ENCODE peak calls at places on chromosome 12, in seven cellular contexts. M is SK-N-SH, J is GM23248, L is hepatocyte, B is fibroblast of lung, G is HCT116, D is IMR-90. I is an unnamed sample.
A peak's percentile ranks its signal among the peaks of the same experiment; 100 is the strongest.

GRCh38 chr12:91094957-91095356 is 16.3 kb downstream of the LUM start:
- DNase-seq in M (no peak), J (peak; percentile 20), L (no peak), B (no peak), G (no peak), D (no peak), I (no peak)

GRCh38 chr12:108269224-108269623 is 69.9 kb downstream of the CMKLR1 start:
- DNase-seq in M (no peak), J (no peak), L (no peak), B (no peak), G (no peak), D (no peak), I (no peak)

GRCh38 chr12:59689776-59690175 is 93.9 kb downstream of the SLC16A7 start:
- DNase-seq in M (no peak), J (peak; percentile 10), L (no peak), B (peak; percentile 52), G (no peak), D (peak; percentile 29), I (no peak)

GRCh38 chr12:123532808-123533649 is 490 bp downstream of the RILPL1 start:
- DNase-seq in M (no peak), J (peak; percentile 74), L (peak; percentile 55), B (peak; percentile 53), G (no peak), D (peak; percentile 24), I (peak; percentile 48)

GRCh38 chr12:116142936-116143882 is 134.3 kb downstream of the MED13L start:
- DNase-seq in M (no peak), J (peak; percentile 83), L (no peak), B (peak; percentile 93), G (no peak), D (peak; percentile 89), I (peak; percentile 75)

GRCh38 chr12:126483145-126484068 is 1418.2 kb downstream of the AACS start:
- DNase-seq in M (peak; percentile 36), J (peak; percentile 48), L (no peak), B (peak; percentile 90), G (no peak), D (no peak), I (no peak)

GRCh38 chr12:120762093-120762492 is 36.5 kb downstream of the ACADS start:
- DNase-seq in M (no peak), J (no peak), L (no peak), B (peak; percentile 32), G (no peak), D (no peak), I (no peak)

GRCh38 chr12:87995581-87996178 is 33.5 kb downstream of the C12orf50 start:
- DNase-seq in M (peak; percentile 49), J (peak; percentile 78), L (peak; percentile 79), B (peak; percentile 63), G (peak; percentile 77), D (peak; percentile 73), I (peak; percentile 53)

GRCh38 chr12:124499873-124500231 is 67.6 kb downstream of the NCOR2 start:
- DNase-seq in M (no peak), J (no peak), L (no peak), B (no peak), G (no peak), D (no peak), I (no peak)

GRCh38 chr12:72602616-72603015 is 330.4 kb downstream of the TRHDE start:
- DNase-seq in M (no peak), J (no peak), L (no peak), B (no peak), G (no peak), D (no peak), I (no peak)

GRCh38 chr12:49890096-49890461 is 13.6 kb downstream of the FAIM2 start:
- DNase-seq in M (no peak), J (no peak), L (no peak), B (no peak), G (no peak), D (no peak), I (no peak)

GRCh38 chr12:15899282-15899870 is 11.8 kb upstream of the DERA start:
- DNase-seq in M (no peak), J (peak; percentile 57), L (peak; percentile 32), B (no peak), G (no peak), D (no peak), I (no peak)

GRCh38 chr12:113464852-113465719 is 6.6 kb downstream of the LHX5 start:
- DNase-seq in M (peak; percentile 60), J (no peak), L (no peak), B (no peak), G (no peak), D (no peak), I (no peak)

GRCh38 chr12:1500095-1500801 is 94.1 kb downstream of the FBXL14 start:
- DNase-seq in M (no peak), J (peak; percentile 87), L (no peak), B (peak; percentile 67), G (no peak), D (peak; percentile 81), I (no peak)

GRCh38 chr12:49683604-49684309 is 23.4 kb downstream of the FMNL3 start:
- DNase-seq in M (no peak), J (no peak), L (no peak), B (no peak), G (no peak), D (no peak), I (no peak)

GRCh38 chr12:57093412-57094193 is 4.7 kb downstream of the NAB2 start:
- DNase-seq in M (peak; percentile 89), J (peak; percentile 93), L (peak; percentile 77), B (peak; percentile 87), G (no peak), D (peak; percentile 90), I (peak; percentile 77)

GRCh38 chr12:119202121-119202527 is 23.4 kb downstream of the HSPB8 start:
- DNase-seq in M (no peak), J (no peak), L (no peak), B (no peak), G (no peak), D (no peak), I (no peak)

GRCh38 chr12:98733667-98734350 is 88.7 kb downstream of the APAF1 start:
- DNase-seq in M (no peak), J (peak; percentile 45), L (no peak), B (peak; percentile 38), G (no peak), D (peak; percentile 44), I (no peak)

GRCh38 chr12:46461459-46461858 is 88.9 kb upstream of the SLC38A2 start:
- DNase-seq in M (no peak), J (no peak), L (no peak), B (no peak), G (no peak), D (no peak), I (no peak)

GRCh38 chr12:4272976-4273650 is 449 bp upstream of the CCND2 start:
- DNase-seq in M (no peak), J (no peak), L (no peak), B (no peak), G (no peak), D (no peak), I (no peak)

GRCh38 chr12:46473634-46474201 is 101.1 kb upstream of the SLC38A2 start:
- DNase-seq in M (peak; percentile 15), J (peak; percentile 94), L (peak; percentile 80), B (peak; percentile 96), G (peak; percentile 87), D (peak; percentile 94), I (peak; percentile 83)

GRCh38 chr12:27436768-27437167 is 9.8 kb upstream of the SMCO2 start:
- DNase-seq in M (no peak), J (no peak), L (no peak), B (no peak), G (no peak), D (no peak), I (no peak)
- H3K4me1 ChIP-seq in M (no peaks in the 10 kb centered on the region), J (peaks cover 12% of the 10 kb centered on the region), L (peaks cover 4% of the 10 kb centered on the region), B (peaks cover 3% of the 10 kb centered on the region), G (peaks cover 8% of the 10 kb centered on the region), D (peaks cover 6% of the 10 kb centered on the region), I (no peaks in the 10 kb centered on the region)

GRCh38 chr12:132578118-132578517 is 32.3 kb downstream of the LRCOL1 start:
- DNase-seq in M (no peak), J (no peak), L (no peak), B (no peak), G (no peak), D (no peak), I (no peak)
- H3K36me3 ChIP-seq in M (peaks cover 47% of the 10 kb centered on the region), J (no peaks in the 10 kb centered on the region), L (no peaks in the 10 kb centered on the region), B (peaks cover 6% of the 10 kb centered on the region), G (peaks cover 21% of the 10 kb centered on the region), D (peaks cover 39% of the 10 kb centered on the region), I (peaks cover 5% of the 10 kb centered on the region)

GRCh38 chr12:28253175-28253641 is 63.0 kb downstream of the CCDC91 start:
- DNase-seq in M (no peak), J (peak; percentile 53), L (no peak), B (peak; percentile 80), G (no peak), D (peak; percentile 43), I (peak; percentile 29)
- H3K4me2 ChIP-seq in M (no peak overlapping the region), J (no peak overlapping the region), L (no peak overlapping the region), B (no peak overlapping the region), G (no peak overlapping the region), D (peak overlapping the region; percentile 75), I (no peak overlapping the region)

GRCh38 chr12:12819752-12820311 is 6.7 kb downstream of the DDX47 start:
- DNase-seq in M (no peak), J (peak; percentile 95), L (peak; percentile 57), B (peak; percentile 99), G (no peak), D (peak; percentile 96), I (peak; percentile 86)
- H3K4me1 ChIP-seq in M (peaks cover 35% of the 10 kb centered on the region), J (peaks cover 81% of the 10 kb centered on the region), L (peaks cover 19% of the 10 kb centered on the region), B (peaks cover 21% of the 10 kb centered on the region), G (peaks cover 28% of the 10 kb centered on the region), D (peaks cover 25% of the 10 kb centered on the region), I (peaks cover 46% of the 10 kb centered on the region)

GRCh38 chr12:32298917-32299316 is 100.4 kb upstream of the FGD4 start:
- DNase-seq in M (peak; percentile 26), J (peak; percentile 56), L (no peak), B (no peak), G (no peak), D (no peak), I (no peak)

GRCh38 chr12:32303171-32303570 is 96.2 kb upstream of the FGD4 start:
- DNase-seq in M (no peak), J (no peak), L (no peak), B (no peak), G (no peak), D (peak; percentile 4), I (no peak)

GRCh38 chr12:32305163-32305562 is 94.2 kb upstream of the FGD4 start:
- DNase-seq in M (peak; percentile 36), J (peak; percentile 42), L (no peak), B (no peak), G (peak; percentile 21), D (peak; percentile 50), I (no peak)

GRCh38 chr12:32302218-32302826 is 97.0 kb upstream of the FGD4 start:
- DNase-seq in M (peak; percentile 55), J (peak; percentile 45), L (peak; percentile 30), B (no peak), G (peak; percentile 45), D (no peak), I (peak; percentile 8)

DNA sequence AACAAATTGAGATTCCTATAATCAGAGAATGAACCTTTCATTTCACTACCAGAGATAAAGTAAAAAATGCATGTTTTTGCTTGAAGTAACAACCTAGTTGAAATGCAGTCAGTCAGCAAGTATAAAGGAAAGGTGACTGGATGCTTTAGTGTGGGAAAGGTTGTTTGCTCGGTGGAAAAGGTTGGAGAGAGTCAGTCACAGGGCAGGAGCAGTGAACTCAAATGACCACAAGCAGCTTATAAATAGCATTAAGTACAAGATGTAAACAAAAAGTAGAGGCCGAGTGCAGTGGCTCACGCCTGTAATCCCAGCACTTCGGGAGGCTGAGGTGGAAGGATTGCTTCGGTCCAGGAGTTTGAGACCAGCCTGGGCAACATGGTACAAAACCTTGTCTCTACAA is 98.1 kb upstream of the FGD4 start:
- DNase-seq in M (no peak), J (no peak), L (no peak), B (no peak), G (no peak), D (peak; percentile 55), I (no peak)
- H3K36me3 ChIP-seq in M (peaks cover 3% of the 10 kb centered on the region), J (peaks cover 3% of the 10 kb centered on the region), L (no peaks in the 10 kb centered on the region), B (peaks cover 2% of the 10 kb centered on the region), G (peaks cover 2% of the 10 kb centered on the region), D (peaks cover 4% of the 10 kb centered on the region), I (peaks cover 4% of the 10 kb centered on the region)

I was measured in mammary epithelial cell.